ENCODE peak calls at places on chromosomes 3 and 15, in five cellular contexts. One of them, this sample, is unnamed.

GRCh38 chr3:51391566-51392300 is 648 bp downstream of the RBM15B start:
- DNase-seq in HT1080: no peak
- DNase-seq in LHCN-M2: peak
- DNase-seq in amniotic stem cell: no peak
- DNase-seq in T-helper 1 cell: peak
- DNase-seq in this sample: no peak

GRCh38 chr3:61608711-61609110 is 47.3 kb downstream of the PTPRG start:
- DNase-seq in HT1080: no peak
- DNase-seq in LHCN-M2: no peak
- DNase-seq in amniotic stem cell: no peak
- DNase-seq in T-helper 1 cell: no peak
- DNase-seq in this sample: no peak

GRCh38 chr3:74713977-74714376 is 99.5 kb upstream of the CNTN3 start:
- DNase-seq in HT1080: no peak
- DNase-seq in LHCN-M2: no peak
- DNase-seq in amniotic stem cell: no peak
- DNase-seq in T-helper 1 cell: no peak
- DNase-seq in this sample: no peak

GRCh38 chr15:64522226-64522823 is 61.9 kb downstream of the ZNF609 start:
- DNase-seq in HT1080: no peak
- DNase-seq in LHCN-M2: no peak
- DNase-seq in amniotic stem cell: no peak
- DNase-seq in T-helper 1 cell: no peak
- DNase-seq in this sample: no peak

GRCh38 chr15:57694264-57694663 is 12.2 kb upstream of the POLR2M start:
- DNase-seq in HT1080: no peak
- DNase-seq in LHCN-M2: no peak
- DNase-seq in amniotic stem cell: no peak
- DNase-seq in T-helper 1 cell: no peak
- DNase-seq in this sample: no peak

GRCh38 chr3:64985072-64985471 is 297.3 kb upstream of the ADAMTS9 start:
- DNase-seq in HT1080: no peak
- DNase-seq in LHCN-M2: no peak
- DNase-seq in amniotic stem cell: no peak
- DNase-seq in T-helper 1 cell: no peak
- DNase-seq in this sample: no peak

GRCh38 chr3:9064853-9065252 is 101.6 kb upstream of the RAD18 start:
- DNase-seq in HT1080: no peak
- DNase-seq in LHCN-M2: peak
- DNase-seq in amniotic stem cell: no peak
- DNase-seq in T-helper 1 cell: no peak
- DNase-seq in this sample: no peak

GRCh38 chr3:63961891-63962290 is 49.7 kb upstream of the SCAANT1 start:
- DNase-seq in HT1080: peak
- DNase-seq in LHCN-M2: peak
- DNase-seq in amniotic stem cell: no peak
- DNase-seq in T-helper 1 cell: no peak
- DNase-seq in this sample: no peak

GRCh38 chr3:71442648-71443047 is 140.9 kb downstream of the FOXP1 start:
- DNase-seq in HT1080: no peak
- DNase-seq in LHCN-M2: no peak
- DNase-seq in amniotic stem cell: no peak
- DNase-seq in T-helper 1 cell: no peak
- DNase-seq in this sample: no peak

GRCh38 chr15:76756371-76756770 is 148.8 kb downstream of the SCAPER start:
- DNase-seq in HT1080: no peak
- DNase-seq in LHCN-M2: no peak
- DNase-seq in amniotic stem cell: no peak
- DNase-seq in T-helper 1 cell: no peak
- DNase-seq in this sample: no peak

GRCh38 chr3:96991812-96992211 is 177.4 kb downstream of the EPHA6 start:
- DNase-seq in HT1080: no peak
- DNase-seq in LHCN-M2: no peak
- DNase-seq in amniotic stem cell: no peak
- DNase-seq in T-helper 1 cell: no peak
- DNase-seq in this sample: no peak

GRCh38 chr15:95975212-95975611 is 355.3 kb upstream of the NR2F2 start:
- DNase-seq in HT1080: no peak
- DNase-seq in LHCN-M2: no peak
- DNase-seq in amniotic stem cell: no peak
- DNase-seq in T-helper 1 cell: no peak
- DNase-seq in this sample: no peak

GRCh38 chr3:77179762-77180161 is 139.9 kb downstream of the ROBO2 start:
- DNase-seq in HT1080: no peak
- DNase-seq in LHCN-M2: no peak
- DNase-seq in amniotic stem cell: no peak
- DNase-seq in T-helper 1 cell: no peak
- DNase-seq in this sample: no peak

GRCh38 chr15:66927326-66928077 is 137.9 kb upstream of the SMAD3 start:
- DNase-seq in HT1080: no peak
- DNase-seq in LHCN-M2: no peak
- DNase-seq in amniotic stem cell: no peak
- DNase-seq in T-helper 1 cell: no peak
- DNase-seq in this sample: no peak

GRCh38 chr3:113634782-113635474 is 61.5 kb downstream of the USF3 start:
- DNase-seq in HT1080: no peak
- DNase-seq in LHCN-M2: no peak
- DNase-seq in amniotic stem cell: no peak
- DNase-seq in T-helper 1 cell: no peak
- DNase-seq in this sample: no peak

GRCh38 chr3:69051796-69052566 is at the start of gene TMF1:
- DNase-seq in HT1080: peak
- DNase-seq in LHCN-M2: peak
- DNase-seq in amniotic stem cell: no peak
- DNase-seq in T-helper 1 cell: peak
- DNase-seq in this sample: peak

GRCh38 chr3:194560047-194560446 is 73.2 kb downstream of the TMEM44 start:
- DNase-seq in HT1080: no peak
- DNase-seq in LHCN-M2: no peak
- DNase-seq in amniotic stem cell: no peak
- DNase-seq in T-helper 1 cell: no peak
- DNase-seq in this sample: no peak

GRCh38 chr3:3927965-3928364 is 128.7 kb downstream of the LRRN1 start:
- DNase-seq in HT1080: no peak
- DNase-seq in LHCN-M2: no peak
- DNase-seq in amniotic stem cell: no peak
- DNase-seq in T-helper 1 cell: no peak
- DNase-seq in this sample: no peak

GRCh38 chr3:101310580-101311375 is 9.6 kb downstream of the IMPG2 start:
- DNase-seq in HT1080: no peak
- DNase-seq in LHCN-M2: peak
- DNase-seq in amniotic stem cell: no peak
- DNase-seq in T-helper 1 cell: no peak
- DNase-seq in this sample: no peak

GRCh38 chr15:49155110-49155833 is at the start of gene COPS2:
- DNase-seq in HT1080: peak
- DNase-seq in LHCN-M2: peak
- DNase-seq in amniotic stem cell: peak
- DNase-seq in T-helper 1 cell: peak
- DNase-seq in this sample: peak

GRCh38 chr15:62392411-62392810 is 227.3 kb upstream of the C2CD4B start:
- DNase-seq in HT1080: peak
- DNase-seq in LHCN-M2: peak
- DNase-seq in amniotic stem cell: no peak
- DNase-seq in T-helper 1 cell: no peak
- DNase-seq in this sample: no peak

GRCh38 chr3:112888388-112889085 is 41.9 kb upstream of the CD200R1L start:
- DNase-seq in HT1080: no peak
- DNase-seq in LHCN-M2: peak
- DNase-seq in amniotic stem cell: no peak
- DNase-seq in T-helper 1 cell: no peak
- DNase-seq in this sample: no peak

GRCh38 chr15:100770781-100771584 is 108.6 kb upstream of the ALDH1A3 start:
- DNase-seq in HT1080: no peak
- DNase-seq in LHCN-M2: no peak
- DNase-seq in amniotic stem cell: no peak
- DNase-seq in T-helper 1 cell: no peak
- DNase-seq in this sample: peak

GRCh38 chr3:194137314-194138097 is 1.6 kb downstream of the HES1 start:
- DNase-seq in HT1080: peak
- DNase-seq in LHCN-M2: peak
- DNase-seq in amniotic stem cell: no peak
- DNase-seq in T-helper 1 cell: peak
- DNase-seq in this sample: no peak

GRCh38 chr15:45185069-45185779 is 2.5 kb downstream of the SHF start:
- DNase-seq in HT1080: no peak
- DNase-seq in LHCN-M2: no peak
- DNase-seq in amniotic stem cell: no peak
- DNase-seq in T-helper 1 cell: no peak
- DNase-seq in this sample: no peak

GRCh38 chr15:46576611-46577010 is 941.8 kb downstream of the SQOR start:
- DNase-seq in HT1080: no peak
- DNase-seq in LHCN-M2: no peak
- DNase-seq in amniotic stem cell: no peak
- DNase-seq in T-helper 1 cell: no peak
- DNase-seq in this sample: no peak

GRCh38 chr3:111326144-111326995 is 215.6 kb upstream of the CD96 start:
- DNase-seq in HT1080: no peak
- DNase-seq in LHCN-M2: peak
- DNase-seq in amniotic stem cell: no peak
- DNase-seq in T-helper 1 cell: no peak
- DNase-seq in this sample: no peak

GRCh38 chr15:40142428-40142827 is 18.4 kb upstream of the BUB1B start:
- DNase-seq in HT1080: no peak
- DNase-seq in LHCN-M2: no peak
- DNase-seq in amniotic stem cell: no peak
- DNase-seq in T-helper 1 cell: no peak
- DNase-seq in this sample: no peak

GRCh38 chr3:170585008-170585936 is 603 bp downstream of the SLC7A14 start:
- DNase-seq in HT1080: no peak
- DNase-seq in LHCN-M2: no peak
- DNase-seq in amniotic stem cell: no peak
- DNase-seq in T-helper 1 cell: no peak
- DNase-seq in this sample: no peak